ENCODE peak calls at places on chromosomes 1 and 21, in nine cellular contexts. F is sigmoid colon, I is Panc1, R is GM23338, K is suprapubic skin, Q is spleen, V is K562, C is transverse colon, O is breast epithelium. L is an unnamed sample. For H3K4me1, the result is how much of the 10 kb centered on the place peaks cover.

GRCh38 chr1:240385551-240385950 is 226.4 kb downstream of the GREM2 start:
- DNase-seq in F (no peak), I (no peak), R (no peak), K (no peak), Q (no peak), V (no peak), C (no peak), O (no peak), L (no peak)

GRCh38 chr1:2382621-2383361 is 8.6 kb downstream of the MORN1 start:
- DNase-seq in F (peak), I (no peak), R (peak), K (no peak), Q (peak), V (peak), C (peak), O (no peak), L (no peak)

GRCh38 chr1:191125950-191126349 is 648.3 kb upstream of the BRINP3 start:
- DNase-seq in F (no peak), I (no peak), R (no peak), K (no peak), Q (peak), V (no peak), C (no peak), O (no peak), L (no peak)

GRCh38 chr21:35426897-35427296 is 377.8 kb upstream of the RUNX1 start:
- DNase-seq in F (no peak), I (no peak), R (no peak), K (no peak), Q (no peak), V (no peak), C (no peak), O (no peak), L (no peak)

GRCh38 chr1:172818841-172819527 is 160.1 kb downstream of the FASLG start:
- DNase-seq in F (no peak), I (no peak), R (no peak), K (no peak), Q (peak), V (no peak), C (peak), O (no peak), L (no peak)

GRCh38 chr1:180962178-180962577 is 49.5 kb downstream of the KIAA1614 start:
- DNase-seq in F (no peak), I (no peak), R (no peak), K (no peak), Q (no peak), V (no peak), C (peak), O (no peak), L (no peak)

GRCh38 chr21:14600569-14601308 is 54.6 kb upstream of the SAMSN1 start:
- DNase-seq in F (no peak), I (no peak), R (no peak), K (no peak), Q (no peak), V (no peak), C (no peak), O (no peak), L (no peak)

GRCh38 chr21:38815060-38815405 is 9.3 kb downstream of the ETS2 start:
- DNase-seq in F (no peak), I (no peak), R (no peak), K (no peak), Q (no peak), V (no peak), C (no peak), O (no peak), L (no peak)

GRCh38 chr1:191558389-191558788 is 599.9 kb upstream of the RGS18 start:
- DNase-seq in F (no peak), I (no peak), R (no peak), K (no peak), Q (no peak), V (no peak), C (no peak), O (no peak), L (no peak)

GRCh38 chr1:241356519-241357365 is at the start of gene RGS7:
- DNase-seq in F (peak), I (no peak), R (peak), K (no peak), Q (peak), V (no peak), C (peak), O (peak), L (peak)

GRCh38 chr1:210908257-210908656 is 225.7 kb downstream of the KCNH1 start:
- DNase-seq in F (no peak), I (no peak), R (no peak), K (no peak), Q (no peak), V (no peak), C (no peak), O (no peak), L (no peak)

GRCh38 chr1:34407140-34407539 is 230.4 kb downstream of the C1orf94 start:
- DNase-seq in F (no peak), I (no peak), R (no peak), K (no peak), Q (no peak), V (no peak), C (no peak), O (no peak), L (no peak)

GRCh38 chr1:30713211-30713770 is 10.1 kb downstream of the MATN1 start:
- DNase-seq in F (no peak), I (no peak), R (no peak), K (no peak), Q (no peak), V (no peak), C (no peak), O (no peak), L (no peak)

GRCh38 chr1:8090241-8090702 is 64.2 kb upstream of the ERRFI1 start:
- DNase-seq in F (no peak), I (no peak), R (no peak), K (no peak), Q (no peak), V (no peak), C (no peak), O (no peak), L (no peak)

GRCh38 chr1:43270421-43271095 is 775 bp downstream of the TMEM125 start:
- DNase-seq in F (peak), I (no peak), R (peak), K (peak), Q (peak), V (peak), C (peak), O (peak), L (peak)

GRCh38 chr1:22319608-22320007 is 132.0 kb upstream of the ZBTB40 start:
- DNase-seq in F (no peak), I (no peak), R (no peak), K (no peak), Q (no peak), V (no peak), C (no peak), O (peak), L (no peak)

GRCh38 chr1:3922851-3923250 is 22.8 kb upstream of the C1orf174 start:
- DNase-seq in F (no peak), I (no peak), R (no peak), K (peak), Q (peak), V (no peak), C (no peak), O (no peak), L (no peak)

GRCh38 chr1:238254935-238255334 is 364.2 kb upstream of the ZP4 start:
- DNase-seq in F (no peak), I (no peak), R (peak), K (no peak), Q (no peak), V (no peak), C (no peak), O (no peak), L (no peak)

GRCh38 chr1:33758698-33759097 is 105.2 kb upstream of the HMGB4 start:
- DNase-seq in F (no peak), I (no peak), R (no peak), K (no peak), Q (no peak), V (no peak), C (no peak), O (no peak), L (peak)

GRCh38 chr1:65668368-65668767 is 124.3 kb upstream of the PDE4B start:
- DNase-seq in F (no peak), I (no peak), R (peak), K (no peak), Q (no peak), V (no peak), C (no peak), O (no peak), L (no peak)

GRCh38 chr1:39391741-39392679 is 99.4 kb upstream of the BMP8A start:
- DNase-seq in F (no peak), I (peak), R (peak), K (no peak), Q (no peak), V (peak), C (no peak), O (no peak), L (no peak)

GRCh38 chr1:24390924-24391782 is 22.4 kb downstream of the STPG1 start:
- DNase-seq in F (peak), I (peak), R (peak), K (peak), Q (peak), V (peak), C (peak), O (peak), L (peak)
- TF ChIP-seq POLR2AphosphoS5 in F (no peak), I (no peak), R (no peak), K (no peak), Q (no peak), V (no peak), C (peak), O (peak), L (peak)

DNA sequence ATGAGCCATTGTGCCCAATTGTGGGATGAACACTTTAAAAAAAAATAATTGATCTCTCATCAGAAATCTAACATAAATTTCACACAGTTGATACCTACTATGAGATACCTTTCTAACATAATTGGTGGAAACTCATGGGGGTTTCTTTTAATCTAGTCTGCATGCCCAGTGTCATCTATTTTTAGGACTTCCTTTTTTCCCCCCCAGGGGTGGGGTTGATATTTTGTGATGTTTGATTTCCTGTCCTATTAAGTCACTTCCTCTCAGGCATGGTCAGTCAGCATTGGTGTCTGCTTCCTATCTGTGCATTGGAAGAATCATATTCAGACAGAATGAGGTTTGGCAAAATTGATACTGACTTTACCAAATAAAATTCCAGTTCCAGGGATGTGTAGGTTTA is 21.5 kb downstream of the NFYC start:
- DNase-seq in F (no peak), I (no peak), R (no peak), K (no peak), Q (no peak), V (no peak), C (no peak), O (no peak), L (no peak)
- H3K4me1 ChIP-seq in F (half or more), I (under half), R (under half), K (half or more), Q (half or more), V (under half), C (half or more), O (under half), L (under half)

GRCh38 chr1:54488831-54489626 is 59.0 kb upstream of the ACOT11 start:
- DNase-seq in F (peak), I (peak), R (peak), K (peak), Q (peak), V (peak), C (peak), O (peak), L (peak)
- TF ChIP-seq POLR2AphosphoS5 in F (peak), I (no peak), R (no peak), K (peak), Q (peak), V (no peak), C (peak), O (peak), L (peak)

DNA sequence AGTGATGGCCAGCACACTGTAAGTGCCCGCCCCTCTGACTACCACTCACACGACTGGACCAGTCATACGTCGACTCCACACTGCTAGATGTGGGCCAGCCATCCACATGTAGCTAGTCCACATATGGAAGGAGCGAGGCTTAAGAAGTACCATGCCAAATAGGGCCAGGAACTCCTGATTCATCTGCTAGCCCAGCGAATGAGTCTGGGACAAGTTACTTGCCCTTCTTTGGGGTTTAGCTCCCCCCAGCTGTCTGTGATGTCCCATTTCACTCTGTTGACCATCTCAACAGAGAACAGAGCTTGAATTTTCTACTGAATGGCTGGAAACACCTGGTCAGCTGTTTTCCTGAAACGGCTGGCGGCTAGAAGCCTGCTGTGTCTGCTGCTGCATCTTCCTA is 5.8 kb downstream of the CSRP1 start:
- DNase-seq in F (peak), I (no peak), R (no peak), K (no peak), Q (peak), V (no peak), C (no peak), O (no peak), L (no peak)
- H3K4me1 ChIP-seq in F (half or more), I (under half), R (under half), K (half or more), Q (half or more), V (under half), C (half or more), O (under half), L (under half)

GRCh38 chr1:226407497-226408284 is at the start of gene PARP1:
- DNase-seq in F (peak), I (no peak), R (peak), K (peak), Q (peak), V (peak), C (peak), O (peak), L (peak)
- TF ChIP-seq POLR2AphosphoS5 in F (peak), I (peak), R (peak), K (peak), Q (peak), V (peak), C (peak), O (peak), L (peak)

DNA sequence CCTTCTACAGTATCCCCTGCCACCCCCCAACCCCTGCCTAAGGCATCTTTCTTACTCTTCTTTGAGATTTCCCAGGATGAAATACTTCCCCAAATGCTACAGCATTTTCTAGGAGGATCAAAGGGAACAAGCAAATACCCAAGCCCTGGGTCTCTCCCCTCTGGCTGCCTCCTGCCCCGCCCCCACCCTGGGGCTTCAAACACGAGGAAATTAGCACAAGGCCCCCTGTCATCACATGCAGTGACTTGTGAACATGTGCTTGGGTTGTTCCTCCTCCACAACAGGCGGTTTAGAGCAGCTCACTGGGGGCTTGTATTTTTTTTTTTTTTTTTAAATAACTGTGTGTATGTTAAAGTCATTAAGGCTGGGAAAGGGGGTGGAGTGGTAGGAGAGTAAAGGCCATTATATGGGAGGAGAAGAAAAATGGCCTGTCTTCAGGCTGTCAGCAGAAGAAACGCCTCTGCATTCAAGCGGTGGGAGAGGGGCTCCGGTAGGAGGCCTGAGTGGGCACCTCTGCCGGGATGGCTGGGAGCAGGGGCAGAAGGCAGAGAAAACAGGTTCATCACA is 64.3 kb downstream of the PLXNA2 start:
- DNase-seq in F (no peak), I (no peak), R (peak), K (no peak), Q (no peak), V (no peak), C (no peak), O (no peak), L (no peak)
- H3K4me1 ChIP-seq in F (under half), I (under half), R (under half), K (half or more), Q (under half), V (under half), C (under half), O (under half), L (under half)

GRCh38 chr1:54221113-54221834 is 21.3 kb downstream of the MRPL37 start:
- DNase-seq in F (no peak), I (no peak), R (no peak), K (no peak), Q (peak), V (no peak), C (no peak), O (no peak), L (no peak)
- TF ChIP-seq POLR2AphosphoS5 in F (no peak), I (no peak), R (no peak), K (no peak), Q (peak), V (no peak), C (no peak), O (no peak), L (no peak)

GRCh38 chr1:111603979-111604378 is 15.6 kb upstream of the RAP1A start:
- DNase-seq in F (peak), I (no peak), R (no peak), K (no peak), Q (peak), V (no peak), C (peak), O (no peak), L (no peak)
- H3K4me1 ChIP-seq in F (under half), I (under half), R (under half), K (under half), Q (half or more), V (under half), C (under half), O (under half), L (under half)

GRCh38 chr1:111214086-111214801 is 13.3 kb upstream of the CHI3L2 start:
- DNase-seq in F (no peak), I (no peak), R (no peak), K (no peak), Q (no peak), V (no peak), C (no peak), O (no peak), L (no peak)
- TF ChIP-seq POLR2AphosphoS5 in F (no peak), I (no peak), R (no peak), K (no peak), Q (no peak), V (no peak), C (no peak), O (no peak), L (no peak)

GRCh38 chr1:167722152-167722869 is 529 bp downstream of the MPZL1 start:
- DNase-seq in F (peak), I (no peak), R (peak), K (no peak), Q (no peak), V (peak), C (peak), O (no peak), L (peak)

GRCh38 chr1:167721617-167722151 is at the start of gene MPZL1:
- DNase-seq in F (peak), I (peak), R (peak), K (peak), Q (peak), V (peak), C (peak), O (peak), L (peak)

GRCh38 chr1:167723707-167724323 is 2.0 kb downstream of the MPZL1 start:
- DNase-seq in F (no peak), I (no peak), R (no peak), K (no peak), Q (no peak), V (no peak), C (no peak), O (no peak), L (no peak)

GRCh38 chr1:167720965-167721616 is 691 bp upstream of the MPZL1 start:
- DNase-seq in F (no peak), I (peak), R (no peak), K (no peak), Q (no peak), V (no peak), C (peak), O (no peak), L (peak)

DNA sequence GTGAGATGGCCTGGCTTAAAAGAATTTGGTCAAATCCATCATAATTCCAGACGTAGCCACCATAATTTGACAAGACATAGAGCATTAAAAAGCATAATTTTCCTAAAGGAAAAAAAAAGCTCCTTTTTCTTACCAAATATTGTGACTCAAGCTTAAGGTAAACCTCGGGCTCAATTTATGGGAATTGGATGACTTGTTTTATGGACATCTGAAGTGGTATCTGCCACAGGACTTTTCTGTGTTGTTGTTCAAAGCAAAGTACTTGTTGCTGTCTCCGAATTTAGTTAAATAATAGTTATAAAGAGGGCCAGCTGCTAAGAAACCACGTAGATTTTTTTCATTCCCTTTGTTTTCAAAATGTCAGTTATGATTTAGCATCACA is 1.1 kb downstream of the MPZL1 start:
- DNase-seq in F (no peak), I (no peak), R (no peak), K (no peak), Q (no peak), V (no peak), C (no peak), O (no peak), L (no peak)
- H3K4me1 ChIP-seq in F (under half), I (under half), R (half or more), K (under half), Q (half or more), V (under half), C (under half), O (under half), L (under half)

L was measured in prostate gland.